ENCODE peak calls at places on chromosomes 1 and 21, in ten cellular contexts. One of them, this sample, is unnamed.

GRCh38 chr1:56302878-56303277 is 276.5 kb downstream of the PLPP3 start:
- DNase-seq in T-helper 9 cell: no peak
- DNase-seq in stimulated activated CD4-positive, alpha-beta T cell treated with anti-CD3 and anti-CD28 coated beads, Interleukin-1b, Interleukin-23, amount 100 ng/mL, for 4 hours: no peak
- DNase-seq in NCI-H1694: no peak
- DNase-seq in B cell: no peak
- DNase-seq in NCI-H1436: no peak
- DNase-seq in T-cell: no peak
- DNase-seq in activated T-cell treated with anti-CD3 and anti-CD28 coated beads for 1 hour: no peak
- DNase-seq in neural crest cell: no peak
- DNase-seq in posterior cingulate gyrus: no peak
- DNase-seq in this sample: no peak

GRCh38 chr1:74343191-74343590 is 108.0 kb downstream of the TNNI3K start:
- DNase-seq in T-helper 9 cell: no peak
- DNase-seq in stimulated activated CD4-positive, alpha-beta T cell treated with anti-CD3 and anti-CD28 coated beads, Interleukin-1b, Interleukin-23, amount 100 ng/mL, for 4 hours: no peak
- DNase-seq in NCI-H1694: peak
- DNase-seq in B cell: no peak
- DNase-seq in NCI-H1436: peak
- DNase-seq in T-cell: no peak
- DNase-seq in activated T-cell treated with anti-CD3 and anti-CD28 coated beads for 1 hour: no peak
- DNase-seq in neural crest cell: no peak
- DNase-seq in posterior cingulate gyrus: peak
- DNase-seq in this sample: no peak

GRCh38 chr1:54177726-54178125 is 22.1 kb downstream of the CYB5RL start:
- DNase-seq in T-helper 9 cell: no peak
- DNase-seq in stimulated activated CD4-positive, alpha-beta T cell treated with anti-CD3 and anti-CD28 coated beads, Interleukin-1b, Interleukin-23, amount 100 ng/mL, for 4 hours: no peak
- DNase-seq in NCI-H1694: no peak
- DNase-seq in B cell: no peak
- DNase-seq in NCI-H1436: no peak
- DNase-seq in T-cell: no peak
- DNase-seq in activated T-cell treated with anti-CD3 and anti-CD28 coated beads for 1 hour: no peak
- DNase-seq in neural crest cell: no peak
- DNase-seq in posterior cingulate gyrus: no peak
- DNase-seq in this sample: no peak

GRCh38 chr1:56522680-56523079 is 56.7 kb downstream of the PLPP3 start:
- DNase-seq in T-helper 9 cell: no peak
- DNase-seq in stimulated activated CD4-positive, alpha-beta T cell treated with anti-CD3 and anti-CD28 coated beads, Interleukin-1b, Interleukin-23, amount 100 ng/mL, for 4 hours: no peak
- DNase-seq in NCI-H1694: no peak
- DNase-seq in B cell: no peak
- DNase-seq in NCI-H1436: no peak
- DNase-seq in T-cell: no peak
- DNase-seq in activated T-cell treated with anti-CD3 and anti-CD28 coated beads for 1 hour: no peak
- DNase-seq in neural crest cell: no peak
- DNase-seq in posterior cingulate gyrus: no peak
- DNase-seq in this sample: no peak

GRCh38 chr1:36083635-36084501 is at the start of gene TEKT2:
- DNase-seq in T-helper 9 cell: no peak
- DNase-seq in stimulated activated CD4-positive, alpha-beta T cell treated with anti-CD3 and anti-CD28 coated beads, Interleukin-1b, Interleukin-23, amount 100 ng/mL, for 4 hours: no peak
- DNase-seq in NCI-H1694: peak
- DNase-seq in B cell: no peak
- DNase-seq in NCI-H1436: peak
- DNase-seq in T-cell: no peak
- DNase-seq in activated T-cell treated with anti-CD3 and anti-CD28 coated beads for 1 hour: no peak
- DNase-seq in neural crest cell: peak
- DNase-seq in posterior cingulate gyrus: peak
- DNase-seq in this sample: peak

GRCh38 chr1:8533124-8533523 is 215.2 kb downstream of the SLC45A1 start:
- DNase-seq in T-helper 9 cell: no peak
- DNase-seq in stimulated activated CD4-positive, alpha-beta T cell treated with anti-CD3 and anti-CD28 coated beads, Interleukin-1b, Interleukin-23, amount 100 ng/mL, for 4 hours: no peak
- DNase-seq in NCI-H1694: no peak
- DNase-seq in B cell: no peak
- DNase-seq in NCI-H1436: no peak
- DNase-seq in T-cell: no peak
- DNase-seq in activated T-cell treated with anti-CD3 and anti-CD28 coated beads for 1 hour: no peak
- DNase-seq in neural crest cell: no peak
- DNase-seq in posterior cingulate gyrus: no peak
- DNase-seq in this sample: no peak

GRCh38 chr1:70616946-70617345 is 205.9 kb downstream of the CTH start:
- DNase-seq in T-helper 9 cell: no peak
- DNase-seq in stimulated activated CD4-positive, alpha-beta T cell treated with anti-CD3 and anti-CD28 coated beads, Interleukin-1b, Interleukin-23, amount 100 ng/mL, for 4 hours: no peak
- DNase-seq in NCI-H1694: no peak
- DNase-seq in B cell: no peak
- DNase-seq in NCI-H1436: no peak
- DNase-seq in T-cell: no peak
- DNase-seq in activated T-cell treated with anti-CD3 and anti-CD28 coated beads for 1 hour: no peak
- DNase-seq in neural crest cell: no peak
- DNase-seq in posterior cingulate gyrus: no peak
- DNase-seq in this sample: no peak

GRCh38 chr1:245010018-245010614 is 144.7 kb upstream of the KIF26B start:
- DNase-seq in T-helper 9 cell: no peak
- DNase-seq in stimulated activated CD4-positive, alpha-beta T cell treated with anti-CD3 and anti-CD28 coated beads, Interleukin-1b, Interleukin-23, amount 100 ng/mL, for 4 hours: no peak
- DNase-seq in NCI-H1694: no peak
- DNase-seq in B cell: no peak
- DNase-seq in NCI-H1436: no peak
- DNase-seq in T-cell: no peak
- DNase-seq in activated T-cell treated with anti-CD3 and anti-CD28 coated beads for 1 hour: no peak
- DNase-seq in neural crest cell: no peak
- DNase-seq in posterior cingulate gyrus: no peak
- DNase-seq in this sample: no peak

GRCh38 chr1:111726311-111726710 is 12.9 kb downstream of the INKA2 start:
- DNase-seq in T-helper 9 cell: no peak
- DNase-seq in stimulated activated CD4-positive, alpha-beta T cell treated with anti-CD3 and anti-CD28 coated beads, Interleukin-1b, Interleukin-23, amount 100 ng/mL, for 4 hours: no peak
- DNase-seq in NCI-H1694: no peak
- DNase-seq in B cell: no peak
- DNase-seq in NCI-H1436: no peak
- DNase-seq in T-cell: no peak
- DNase-seq in activated T-cell treated with anti-CD3 and anti-CD28 coated beads for 1 hour: no peak
- DNase-seq in neural crest cell: no peak
- DNase-seq in posterior cingulate gyrus: no peak
- DNase-seq in this sample: no peak

GRCh38 chr1:212791261-212791675 is 309 bp downstream of the NSL1 start:
- DNase-seq in T-helper 9 cell: no peak
- DNase-seq in stimulated activated CD4-positive, alpha-beta T cell treated with anti-CD3 and anti-CD28 coated beads, Interleukin-1b, Interleukin-23, amount 100 ng/mL, for 4 hours: no peak
- DNase-seq in NCI-H1694: no peak
- DNase-seq in B cell: no peak
- DNase-seq in NCI-H1436: no peak
- DNase-seq in T-cell: no peak
- DNase-seq in activated T-cell treated with anti-CD3 and anti-CD28 coated beads for 1 hour: no peak
- DNase-seq in neural crest cell: no peak
- DNase-seq in posterior cingulate gyrus: no peak
- DNase-seq in this sample: no peak

GRCh38 chr21:33880626-33881025 is 35.0 kb downstream of the ATP5PO start:
- DNase-seq in T-helper 9 cell: no peak
- DNase-seq in stimulated activated CD4-positive, alpha-beta T cell treated with anti-CD3 and anti-CD28 coated beads, Interleukin-1b, Interleukin-23, amount 100 ng/mL, for 4 hours: no peak
- DNase-seq in NCI-H1694: no peak
- DNase-seq in B cell: no peak
- DNase-seq in NCI-H1436: no peak
- DNase-seq in T-cell: no peak
- DNase-seq in activated T-cell treated with anti-CD3 and anti-CD28 coated beads for 1 hour: no peak
- DNase-seq in neural crest cell: no peak
- DNase-seq in posterior cingulate gyrus: no peak
- DNase-seq in this sample: no peak

GRCh38 chr1:214228976-214229375 is 52.0 kb upstream of the SMYD2 start:
- DNase-seq in T-helper 9 cell: no peak
- DNase-seq in stimulated activated CD4-positive, alpha-beta T cell treated with anti-CD3 and anti-CD28 coated beads, Interleukin-1b, Interleukin-23, amount 100 ng/mL, for 4 hours: no peak
- DNase-seq in NCI-H1694: peak
- DNase-seq in B cell: no peak
- DNase-seq in NCI-H1436: peak
- DNase-seq in T-cell: no peak
- DNase-seq in activated T-cell treated with anti-CD3 and anti-CD28 coated beads for 1 hour: no peak
- DNase-seq in neural crest cell: no peak
- DNase-seq in posterior cingulate gyrus: no peak
- DNase-seq in this sample: no peak

GRCh38 chr1:240027059-240027462 is 64.6 kb upstream of the FMN2 start:
- DNase-seq in T-helper 9 cell: no peak
- DNase-seq in stimulated activated CD4-positive, alpha-beta T cell treated with anti-CD3 and anti-CD28 coated beads, Interleukin-1b, Interleukin-23, amount 100 ng/mL, for 4 hours: no peak
- DNase-seq in NCI-H1694: peak
- DNase-seq in B cell: no peak
- DNase-seq in NCI-H1436: peak
- DNase-seq in T-cell: no peak
- DNase-seq in activated T-cell treated with anti-CD3 and anti-CD28 coated beads for 1 hour: no peak
- DNase-seq in neural crest cell: peak
- DNase-seq in posterior cingulate gyrus: peak
- DNase-seq in this sample: no peak

GRCh38 chr21:43971201-43971991 is 40.7 kb upstream of the TRAPPC10 start:
- DNase-seq in T-helper 9 cell: no peak
- DNase-seq in stimulated activated CD4-positive, alpha-beta T cell treated with anti-CD3 and anti-CD28 coated beads, Interleukin-1b, Interleukin-23, amount 100 ng/mL, for 4 hours: no peak
- DNase-seq in NCI-H1694: no peak
- DNase-seq in B cell: no peak
- DNase-seq in NCI-H1436: no peak
- DNase-seq in T-cell: no peak
- DNase-seq in activated T-cell treated with anti-CD3 and anti-CD28 coated beads for 1 hour: no peak
- DNase-seq in neural crest cell: no peak
- DNase-seq in posterior cingulate gyrus: no peak
- DNase-seq in this sample: peak

GRCh38 chr1:212413902-212414327 is 771 bp downstream of the PACC1 start:
- DNase-seq in T-helper 9 cell: no peak
- DNase-seq in stimulated activated CD4-positive, alpha-beta T cell treated with anti-CD3 and anti-CD28 coated beads, Interleukin-1b, Interleukin-23, amount 100 ng/mL, for 4 hours: no peak
- DNase-seq in NCI-H1694: no peak
- DNase-seq in B cell: no peak
- DNase-seq in NCI-H1436: no peak
- DNase-seq in T-cell: no peak
- DNase-seq in activated T-cell treated with anti-CD3 and anti-CD28 coated beads for 1 hour: no peak
- DNase-seq in neural crest cell: peak
- DNase-seq in posterior cingulate gyrus: no peak
- DNase-seq in this sample: no peak

GRCh38 chr1:47554901-47555300 is 117.1 kb downstream of the FOXD2 start:
- DNase-seq in T-helper 9 cell: no peak
- DNase-seq in stimulated activated CD4-positive, alpha-beta T cell treated with anti-CD3 and anti-CD28 coated beads, Interleukin-1b, Interleukin-23, amount 100 ng/mL, for 4 hours: no peak
- DNase-seq in NCI-H1694: no peak
- DNase-seq in B cell: no peak
- DNase-seq in NCI-H1436: no peak
- DNase-seq in T-cell: no peak
- DNase-seq in activated T-cell treated with anti-CD3 and anti-CD28 coated beads for 1 hour: no peak
- DNase-seq in neural crest cell: no peak
- DNase-seq in posterior cingulate gyrus: no peak
- DNase-seq in this sample: no peak

GRCh38 chr1:7572654-7573152 is 198.4 kb upstream of the VAMP3 start:
- DNase-seq in T-helper 9 cell: no peak
- DNase-seq in stimulated activated CD4-positive, alpha-beta T cell treated with anti-CD3 and anti-CD28 coated beads, Interleukin-1b, Interleukin-23, amount 100 ng/mL, for 4 hours: no peak
- DNase-seq in NCI-H1694: no peak
- DNase-seq in B cell: no peak
- DNase-seq in NCI-H1436: no peak
- DNase-seq in T-cell: no peak
- DNase-seq in activated T-cell treated with anti-CD3 and anti-CD28 coated beads for 1 hour: no peak
- DNase-seq in neural crest cell: no peak
- DNase-seq in posterior cingulate gyrus: no peak
- DNase-seq in this sample: peak

GRCh38 chr1:190328361-190328760 is 149.3 kb downstream of the BRINP3 start:
- DNase-seq in T-helper 9 cell: no peak
- DNase-seq in stimulated activated CD4-positive, alpha-beta T cell treated with anti-CD3 and anti-CD28 coated beads, Interleukin-1b, Interleukin-23, amount 100 ng/mL, for 4 hours: no peak
- DNase-seq in NCI-H1694: no peak
- DNase-seq in B cell: no peak
- DNase-seq in NCI-H1436: no peak
- DNase-seq in T-cell: no peak
- DNase-seq in activated T-cell treated with anti-CD3 and anti-CD28 coated beads for 1 hour: no peak
- DNase-seq in neural crest cell: no peak
- DNase-seq in posterior cingulate gyrus: no peak
- DNase-seq in this sample: no peak

GRCh38 chr1:16204634-16205332 is 7.7 kb downstream of the ARHGEF19 start:
- DNase-seq in T-helper 9 cell: no peak
- DNase-seq in stimulated activated CD4-positive, alpha-beta T cell treated with anti-CD3 and anti-CD28 coated beads, Interleukin-1b, Interleukin-23, amount 100 ng/mL, for 4 hours: no peak
- DNase-seq in NCI-H1694: no peak
- DNase-seq in B cell: no peak
- DNase-seq in NCI-H1436: peak
- DNase-seq in T-cell: no peak
- DNase-seq in activated T-cell treated with anti-CD3 and anti-CD28 coated beads for 1 hour: peak
- DNase-seq in neural crest cell: no peak
- DNase-seq in posterior cingulate gyrus: no peak
- DNase-seq in this sample: no peak

GRCh38 chr1:102970496-102971078 is 137.7 kb downstream of the COL11A1 start:
- DNase-seq in T-helper 9 cell: no peak
- DNase-seq in stimulated activated CD4-positive, alpha-beta T cell treated with anti-CD3 and anti-CD28 coated beads, Interleukin-1b, Interleukin-23, amount 100 ng/mL, for 4 hours: no peak
- DNase-seq in NCI-H1694: peak
- DNase-seq in B cell: no peak
- DNase-seq in NCI-H1436: peak
- DNase-seq in T-cell: no peak
- DNase-seq in activated T-cell treated with anti-CD3 and anti-CD28 coated beads for 1 hour: no peak
- DNase-seq in neural crest cell: peak
- DNase-seq in posterior cingulate gyrus: no peak
- DNase-seq in this sample: no peak

GRCh38 chr1:7579831-7580804 is 191.0 kb upstream of the VAMP3 start:
- DNase-seq in T-helper 9 cell: no peak
- DNase-seq in stimulated activated CD4-positive, alpha-beta T cell treated with anti-CD3 and anti-CD28 coated beads, Interleukin-1b, Interleukin-23, amount 100 ng/mL, for 4 hours: no peak
- DNase-seq in NCI-H1694: no peak
- DNase-seq in B cell: no peak
- DNase-seq in NCI-H1436: no peak
- DNase-seq in T-cell: no peak
- DNase-seq in activated T-cell treated with anti-CD3 and anti-CD28 coated beads for 1 hour: no peak
- DNase-seq in neural crest cell: no peak
- DNase-seq in posterior cingulate gyrus: peak
- DNase-seq in this sample: peak

GRCh38 chr1:180600301-180600700 is 31.5 kb upstream of the XPR1 start:
- DNase-seq in T-helper 9 cell: no peak
- DNase-seq in stimulated activated CD4-positive, alpha-beta T cell treated with anti-CD3 and anti-CD28 coated beads, Interleukin-1b, Interleukin-23, amount 100 ng/mL, for 4 hours: no peak
- DNase-seq in NCI-H1694: no peak
- DNase-seq in B cell: no peak
- DNase-seq in NCI-H1436: no peak
- DNase-seq in T-cell: no peak
- DNase-seq in activated T-cell treated with anti-CD3 and anti-CD28 coated beads for 1 hour: no peak
- DNase-seq in neural crest cell: no peak
- DNase-seq in posterior cingulate gyrus: no peak
- DNase-seq in this sample: no peak

GRCh38 chr1:167864392-167864992 is 49.4 kb downstream of the ADCY10 start:
- DNase-seq in T-helper 9 cell: no peak
- DNase-seq in stimulated activated CD4-positive, alpha-beta T cell treated with anti-CD3 and anti-CD28 coated beads, Interleukin-1b, Interleukin-23, amount 100 ng/mL, for 4 hours: no peak
- DNase-seq in NCI-H1694: no peak
- DNase-seq in B cell: no peak
- DNase-seq in NCI-H1436: no peak
- DNase-seq in T-cell: no peak
- DNase-seq in activated T-cell treated with anti-CD3 and anti-CD28 coated beads for 1 hour: no peak
- DNase-seq in neural crest cell: no peak
- DNase-seq in posterior cingulate gyrus: no peak
- DNase-seq in this sample: no peak

GRCh38 chr1:163055531-163055930 is 13.6 kb upstream of the RGS4 start:
- DNase-seq in T-helper 9 cell: no peak
- DNase-seq in stimulated activated CD4-positive, alpha-beta T cell treated with anti-CD3 and anti-CD28 coated beads, Interleukin-1b, Interleukin-23, amount 100 ng/mL, for 4 hours: no peak
- DNase-seq in NCI-H1694: no peak
- DNase-seq in B cell: no peak
- DNase-seq in NCI-H1436: peak
- DNase-seq in T-cell: no peak
- DNase-seq in activated T-cell treated with anti-CD3 and anti-CD28 coated beads for 1 hour: no peak
- DNase-seq in neural crest cell: no peak
- DNase-seq in posterior cingulate gyrus: peak
- DNase-seq in this sample: no peak

GRCh38 chr21:32599146-32599925 is 12.8 kb downstream of the CFAP298 start:
- DNase-seq in T-helper 9 cell: no peak
- DNase-seq in stimulated activated CD4-positive, alpha-beta T cell treated with anti-CD3 and anti-CD28 coated beads, Interleukin-1b, Interleukin-23, amount 100 ng/mL, for 4 hours: no peak
- DNase-seq in NCI-H1694: no peak
- DNase-seq in B cell: no peak
- DNase-seq in NCI-H1436: no peak
- DNase-seq in T-cell: no peak
- DNase-seq in activated T-cell treated with anti-CD3 and anti-CD28 coated beads for 1 hour: no peak
- DNase-seq in neural crest cell: no peak
- DNase-seq in posterior cingulate gyrus: no peak
- DNase-seq in this sample: no peak

GRCh38 chr21:45388611-45389296 is 16.2 kb upstream of the COL18A1 start:
- DNase-seq in T-helper 9 cell: no peak
- DNase-seq in stimulated activated CD4-positive, alpha-beta T cell treated with anti-CD3 and anti-CD28 coated beads, Interleukin-1b, Interleukin-23, amount 100 ng/mL, for 4 hours: no peak
- DNase-seq in NCI-H1694: no peak
- DNase-seq in B cell: no peak
- DNase-seq in NCI-H1436: no peak
- DNase-seq in T-cell: no peak
- DNase-seq in activated T-cell treated with anti-CD3 and anti-CD28 coated beads for 1 hour: no peak
- DNase-seq in neural crest cell: no peak
- DNase-seq in posterior cingulate gyrus: no peak
- DNase-seq in this sample: peak

GRCh38 chr1:234504969-234505773 is 26.2 kb upstream of the TARBP1 start:
- DNase-seq in T-helper 9 cell: no peak
- DNase-seq in stimulated activated CD4-positive, alpha-beta T cell treated with anti-CD3 and anti-CD28 coated beads, Interleukin-1b, Interleukin-23, amount 100 ng/mL, for 4 hours: no peak
- DNase-seq in NCI-H1694: no peak
- DNase-seq in B cell: no peak
- DNase-seq in NCI-H1436: no peak
- DNase-seq in T-cell: no peak
- DNase-seq in activated T-cell treated with anti-CD3 and anti-CD28 coated beads for 1 hour: no peak
- DNase-seq in neural crest cell: no peak
- DNase-seq in posterior cingulate gyrus: no peak
- DNase-seq in this sample: no peak

GRCh38 chr21:28091500-28091899 is 901.2 kb downstream of the LTN1 start:
- DNase-seq in T-helper 9 cell: no peak
- DNase-seq in stimulated activated CD4-positive, alpha-beta T cell treated with anti-CD3 and anti-CD28 coated beads, Interleukin-1b, Interleukin-23, amount 100 ng/mL, for 4 hours: no peak
- DNase-seq in NCI-H1694: no peak
- DNase-seq in B cell: no peak
- DNase-seq in NCI-H1436: no peak
- DNase-seq in T-cell: no peak
- DNase-seq in activated T-cell treated with anti-CD3 and anti-CD28 coated beads for 1 hour: no peak
- DNase-seq in neural crest cell: no peak
- DNase-seq in posterior cingulate gyrus: no peak
- DNase-seq in this sample: no peak

This sample was measured in left lung.